ENCODE peak calls at places on chromosomes 11 and 22, in four cellular contexts. Q, Y, N and F are unnamed samples.

GRCh38 chr11:21806982-21807749 is 385.7 kb upstream of the ANO5 start:
- DNase-seq in Q (no peak), Y (peak), N (no peak), F (no peak)

GRCh38 chr22:44862981-44863860 is 110.8 kb downstream of the ARHGAP8 start:
- DNase-seq in Q (no peak), Y (no peak), N (no peak), F (no peak)

GRCh38 chr11:97754976-97755375 is 1265.8 kb upstream of the CNTN5 start:
- DNase-seq in Q (no peak), Y (no peak), N (no peak), F (no peak)

GRCh38 chr11:27485930-27486773 is 13.6 kb upstream of the LGR4 start:
- DNase-seq in Q (peak), Y (peak), N (no peak), F (no peak)

GRCh38 chr11:44977493-44977984 is 26.9 kb upstream of the TP53I11 start:
- DNase-seq in Q (peak), Y (peak), N (peak), F (peak)

GRCh38 chr11:88175004-88175706 is at the start of gene RAB38:
- DNase-seq in Q (no peak), Y (peak), N (peak), F (no peak)

GRCh38 chr22:49081926-49082325 is 745.7 kb downstream of the BRD1 start:
- DNase-seq in Q (no peak), Y (no peak), N (no peak), F (no peak)

GRCh38 chr11:60968223-60968622 is 3.3 kb upstream of the CD6 start:
- DNase-seq in Q (no peak), Y (no peak), N (no peak), F (no peak)

GRCh38 chr11:131397666-131398065 is 27.3 kb downstream of the NTM start:
- DNase-seq in Q (no peak), Y (no peak), N (peak), F (no peak)

GRCh38 chr11:122128146-122128545 is 12.1 kb upstream of the BLID start:
- DNase-seq in Q (no peak), Y (no peak), N (no peak), F (no peak)

GRCh38 chr11:43419460-43419859 is 60.7 kb downstream of the TTC17 start:
- DNase-seq in Q (peak), Y (peak), N (peak), F (no peak)

GRCh38 chr11:91935120-91935519 is 289.5 kb upstream of the FAT3 start:
- DNase-seq in Q (no peak), Y (no peak), N (no peak), F (no peak)

GRCh38 chr11:117819096-117820040 is 5.2 kb downstream of the FXYD2 start:
- DNase-seq in Q (peak), Y (peak), N (peak), F (no peak)

GRCh38 chr11:73530109-73530508 is 67.8 kb downstream of the FAM168A start:
- DNase-seq in Q (no peak), Y (no peak), N (peak), F (no peak)

GRCh38 chr11:61545341-61545740 is 35.5 kb downstream of the SYT7 start:
- DNase-seq in Q (no peak), Y (peak), N (no peak), F (no peak)

GRCh38 chr11:76083563-76084451 is 122.5 kb downstream of the WNT11 start:
- DNase-seq in Q (peak), Y (no peak), N (no peak), F (peak)

GRCh38 chr11:119907934-119908760 is 179.1 kb upstream of the NECTIN1 start:
- DNase-seq in Q (no peak), Y (no peak), N (peak), F (no peak)

GRCh38 chr22:39593061-39593930 is 22.7 kb downstream of the CACNA1I start:
- DNase-seq in Q (peak), Y (no peak), N (no peak), F (no peak)

GRCh38 chr22:50726643-50727340 is 11.2 kb upstream of the ACR start:
- DNase-seq in Q (no peak), Y (no peak), N (no peak), F (no peak)

GRCh38 chr22:49398646-49399045 is 429.0 kb downstream of the BRD1 start:
- DNase-seq in Q (no peak), Y (no peak), N (no peak), F (no peak)

GRCh38 chr11:130802567-130802966 is 113.7 kb downstream of the SNX19 start:
- DNase-seq in Q (no peak), Y (no peak), N (no peak), F (no peak)

GRCh38 chr22:42895087-42895486 is 38.0 kb upstream of the ARFGAP3 start:
- DNase-seq in Q (no peak), Y (peak), N (no peak), F (no peak)

GRCh38 chr22:30212363-30212995 is 34.1 kb downstream of the LIF start:
- DNase-seq in Q (peak), Y (no peak), N (peak), F (peak)